ENCODE peak calls at places on chromosomes 6 and 20, in four cellular contexts. P, W, A and Z are unnamed samples.

GRCh38 chr6:79224005-79224404 is 10.5 kb downstream of the HMGN3 start:
- DNase-seq in P (no peak), W (no peak), A (no peak), Z (no peak)

GRCh38 chr6:42236680-42237473 is 19.2 kb upstream of the MRPS10 start:
- DNase-seq in P (no peak), W (no peak), A (no peak), Z (no peak)

GRCh38 chr20:3483309-3483708 is 12.5 kb downstream of the ATRN start:
- DNase-seq in P (no peak), W (no peak), A (no peak), Z (no peak)

GRCh38 chr20:25083773-25084615 is 2.1 kb upstream of the VSX1 start:
- DNase-seq in P (no peak), W (peak), A (no peak), Z (no peak)

GRCh38 chr6:56226946-56227879 is 20.2 kb downstream of the COL21A1 start:
- DNase-seq in P (no peak), W (no peak), A (peak), Z (no peak)

GRCh38 chr6:12761376-12762115 is 45.0 kb downstream of the PHACTR1 start:
- DNase-seq in P (no peak), W (no peak), A (peak), Z (peak)

GRCh38 chr6:37137201-37137880 is 32.6 kb upstream of the PIM1 start:
- DNase-seq in P (peak), W (no peak), A (peak), Z (no peak)

GRCh38 chr6:25257686-25258348 is 21.4 kb upstream of the CARMIL1 start:
- DNase-seq in P (no peak), W (no peak), A (no peak), Z (no peak)

GRCh38 chr6:65999288-65999791 is 292.3 kb upstream of the EYS start:
- DNase-seq in P (no peak), W (no peak), A (no peak), Z (no peak)

GRCh38 chr6:119172813-119173212 is 94.3 kb upstream of the FAM184A start:
- DNase-seq in P (no peak), W (no peak), A (peak), Z (no peak)

GRCh38 chr6:27267865-27268444 is 20.5 kb downstream of the PRSS16 start:
- DNase-seq in P (no peak), W (no peak), A (no peak), Z (no peak)

GRCh38 chr6:161058746-161059145 is 67.2 kb downstream of the MAP3K4 start:
- DNase-seq in P (no peak), W (no peak), A (peak), Z (no peak)

GRCh38 chr20:61683721-61684120 is 382.0 kb downstream of the TAF4 start:
- DNase-seq in P (no peak), W (no peak), A (no peak), Z (no peak)

GRCh38 chr20:47498606-47499005 is 3.1 kb upstream of the NCOA3 start:
- DNase-seq in P (no peak), W (no peak), A (no peak), Z (no peak)

GRCh38 chr6:26411751-26412150 is 9.7 kb downstream of the BTN3A1 start:
- DNase-seq in P (no peak), W (no peak), A (peak), Z (no peak)